ENCODE peak calls at places on chromosomes 16 and 17, in nine cellular contexts. Y is AG04450; E is endothelial cell; V is omental fat pad; U is IMR-90; H is MCF 10A; D is CD8-positive, alpha-beta T cell; X is lower leg skin; I is Panc1. O is an unnamed sample.

GRCh38 chr17:42203354-42203753 is 9.1 kb upstream of the GHDC start:
- DNase-seq in H (no peak), Y (no peak), I (no peak), D (no peak), U (no peak), V (no peak), E (no peak), X (no peak), O (no peak)

GRCh38 chr16:88684569-88685155 is 1.6 kb downstream of the SNAI3 start:
- DNase-seq in X (no peak), V (no peak), H (no peak), Y (no peak), D (no peak), I (no peak), E (no peak), U (no peak), O (no peak)

GRCh38 chr16:54361246-54361645 is 74.7 kb upstream of the IRX3 start:
- DNase-seq in V (no peak), U (no peak), Y (no peak), D (no peak), X (no peak), I (no peak), H (no peak), E (no peak), O (no peak)

GRCh38 chr16:84673203-84673535 is 24.9 kb downstream of the KLHL36 start:
- DNase-seq in V (no peak), D (no peak), Y (no peak), U (no peak), E (no peak), X (no peak), H (peak), I (no peak), O (no peak)

GRCh38 chr16:73848993-73849392 is 447.6 kb upstream of the PSMD7 start:
- DNase-seq in E (no peak), I (no peak), U (no peak), Y (no peak), V (no peak), H (no peak), X (no peak), D (no peak), O (no peak)

GRCh38 chr16:23025692-23026305 is 123.5 kb downstream of the USP31 start:
- DNase-seq in U (no peak), E (no peak), H (no peak), V (no peak), I (no peak), D (no peak), X (no peak), Y (no peak), O (no peak)

GRCh38 chr16:1073566-1074378 is 1.2 kb downstream of the SSTR5 start:
- DNase-seq in V (no peak), Y (no peak), I (no peak), U (no peak), D (no peak), E (no peak), X (no peak), H (no peak), O (no peak)

GRCh38 chr16:17470871-17471744 is at the start of gene XYLT1:
- DNase-seq in U (peak), D (no peak), V (peak), E (peak), H (peak), Y (peak), X (peak), I (no peak), O (peak)

GRCh38 chr16:57999971-58000705 is at the start of gene ZNF319:
- DNase-seq in D (no peak), E (no peak), V (no peak), I (no peak), U (no peak), X (no peak), Y (no peak), H (no peak), O (no peak)

GRCh38 chr17:2814499-2815341 is 18.5 kb downstream of the RAP1GAP2 start:
- DNase-seq in Y (no peak), E (no peak), X (peak), H (no peak), D (peak), U (no peak), V (no peak), I (no peak), O (no peak)

GRCh38 chr16:35687071-35687470 is 2227.7 kb downstream of the TP53TG3F start:
- DNase-seq in H (no peak), Y (no peak), U (no peak), I (no peak), D (no peak), V (no peak), X (no peak), E (no peak), O (no peak)

GRCh38 chr17:35214631-35215273 is 20.6 kb upstream of the SLC35G3 start:
- DNase-seq in H (no peak), X (no peak), U (no peak), E (no peak), V (no peak), I (no peak), Y (no peak), D (peak), O (no peak)

GRCh38 chr17:58308985-58309917 is 19.3 kb downstream of the TSPOAP1 start:
- DNase-seq in X (no peak), I (no peak), Y (no peak), E (no peak), H (no peak), V (no peak), D (no peak), U (no peak), O (peak)

GRCh38 chr17:58307468-58308172 is 21.0 kb downstream of the TSPOAP1 start:
- DNase-seq in X (no peak), Y (no peak), H (no peak), U (no peak), D (no peak), V (no peak), E (no peak), I (no peak), O (peak)

GRCh38 chr17:58306131-58306951 is 22.3 kb downstream of the TSPOAP1 start:
- DNase-seq in E (no peak), V (no peak), X (no peak), D (no peak), I (no peak), Y (no peak), U (no peak), H (no peak), O (no peak)

GRCh38 chr17:58309918-58310259 is 18.7 kb downstream of the TSPOAP1 start:
- DNase-seq in U (no peak), E (no peak), V (no peak), D (no peak), H (no peak), Y (no peak), I (no peak), X (no peak), O (peak)

DNA sequence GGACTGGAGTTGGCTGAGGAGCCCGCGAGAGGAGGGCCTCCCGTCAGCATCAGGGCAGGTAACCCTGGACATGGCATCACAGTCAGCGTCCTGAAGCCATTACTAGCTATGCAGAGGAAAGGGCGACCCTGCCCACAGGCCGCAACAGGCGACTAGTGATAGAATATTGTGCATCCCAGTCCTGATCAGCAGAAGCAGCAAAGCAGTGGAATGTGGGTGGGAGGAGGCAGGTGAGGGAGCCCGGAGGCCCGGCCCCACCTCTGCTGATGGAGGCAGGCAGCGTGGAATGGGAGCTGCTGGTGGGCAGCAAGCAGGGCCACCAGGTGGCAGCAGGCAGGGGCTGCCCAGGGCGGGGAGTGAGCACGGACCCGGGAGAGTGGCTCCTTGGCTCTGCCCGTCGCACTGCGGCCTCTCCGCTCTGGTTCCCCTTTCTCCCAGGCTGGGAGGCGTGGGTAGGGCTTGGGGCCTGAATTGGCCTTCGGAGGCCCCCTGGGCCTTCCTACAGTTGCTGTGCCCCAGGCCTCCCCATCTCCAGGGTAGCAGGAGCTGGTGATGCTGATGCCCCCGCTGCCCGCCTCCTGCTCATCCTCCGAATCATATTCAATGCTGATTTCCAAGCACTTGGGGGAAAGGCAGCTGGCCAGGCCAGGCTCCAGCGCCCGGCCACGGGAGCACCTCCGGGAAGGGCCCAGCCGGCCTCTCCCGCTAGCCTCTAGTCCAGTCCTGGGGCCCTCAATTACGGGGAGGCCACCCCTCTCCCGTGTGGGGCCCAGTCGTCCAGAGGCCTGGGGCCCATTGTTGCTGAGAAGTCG is 20.2 kb downstream of the TSPOAP1 start:
- DNase-seq in Y (no peak), X (peak), V (no peak), D (no peak), H (no peak), I (no peak), E (peak), U (no peak), O (no peak)
- TF ChIP-seq CTCF in Y (peak), X (no peak), V (no peak), D (no peak), H (no peak), I (peak), E (peak), U (peak), O (no peak)

DNA sequence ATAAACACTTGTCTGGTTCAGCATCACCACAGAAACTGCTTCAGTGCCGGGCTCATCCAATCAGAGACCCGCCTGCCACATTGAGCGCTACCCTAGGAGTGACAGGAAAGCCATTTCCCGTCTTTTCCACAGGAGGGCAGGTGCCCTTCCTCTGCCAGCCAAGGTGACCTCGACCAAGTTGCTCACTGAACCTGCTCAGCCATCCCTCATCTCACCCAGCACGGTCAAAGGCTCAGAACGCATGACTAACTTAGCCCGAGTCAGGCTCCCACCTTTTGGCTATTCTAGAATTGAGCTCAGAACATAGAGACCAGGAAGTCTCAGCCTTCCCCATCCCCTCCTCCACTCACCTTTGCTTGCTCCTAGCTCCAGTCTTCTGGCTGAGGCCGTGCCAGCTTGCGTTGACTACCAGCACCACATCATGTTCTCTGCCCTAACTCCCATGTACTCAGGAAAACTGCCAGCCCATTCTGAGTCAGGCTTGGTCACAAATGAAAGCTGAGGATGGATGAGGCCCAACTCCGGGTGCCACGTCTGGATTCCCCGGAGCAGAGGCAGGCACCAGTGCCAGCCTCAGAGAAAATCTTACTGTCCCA is 15.6 kb downstream of the MRPS23 start:
- DNase-seq in E (no peak), D (no peak), Y (no peak), X (no peak), U (no peak), I (no peak), H (peak), V (no peak), O (no peak)
- TF ChIP-seq CTCF in E (no peak), D (no peak), Y (peak), X (no peak), U (no peak), I (no peak), H (no peak), V (no peak), O (no peak)

DNA sequence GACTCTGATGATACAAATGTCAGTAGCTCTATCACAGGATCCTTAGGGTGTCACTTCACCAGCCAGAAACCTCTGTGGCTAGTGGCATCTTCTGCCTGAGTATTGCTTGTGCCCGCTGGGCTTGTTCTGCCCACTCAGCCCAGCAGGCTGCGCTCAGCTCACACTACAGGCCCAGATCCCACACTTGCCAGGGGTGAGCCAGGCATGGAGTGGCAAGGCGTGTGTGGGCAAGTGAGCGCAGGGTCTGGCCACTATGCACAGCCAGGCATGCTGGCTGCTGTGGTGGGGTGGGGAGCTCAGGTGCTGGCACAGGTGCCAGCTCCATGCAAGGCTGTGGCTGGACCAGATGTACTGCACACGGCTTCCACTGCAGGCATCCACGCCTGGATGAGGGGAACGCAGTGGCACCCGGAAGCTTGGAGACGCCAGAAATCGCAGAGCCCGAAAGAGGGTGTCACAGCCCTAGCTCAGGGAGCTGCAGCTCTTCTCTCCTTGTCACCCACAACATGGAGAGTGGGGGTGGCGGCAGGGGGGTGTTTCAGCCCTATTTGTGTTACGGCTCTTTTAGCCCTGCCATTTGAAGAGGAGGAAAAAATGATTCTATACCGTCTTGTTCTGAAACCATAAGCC is 10.2 kb downstream of the CFAP97D1 start:
- DNase-seq in H (peak), E (no peak), I (no peak), U (no peak), Y (no peak), D (no peak), V (no peak), X (no peak), O (no peak)
- TF ChIP-seq CTCF in H (peak), E (no peak), I (peak), U (peak), Y (peak), D (no peak), V (no peak), X (no peak), O (no peak)

GRCh38 chr17:75617675-75618074 is 15.6 kb upstream of the SMIM5 start:
- DNase-seq in Y (no peak), V (no peak), I (no peak), U (no peak), H (no peak), D (no peak), X (no peak), E (no peak), O (no peak)

GRCh38 chr17:75622071-75622470 is 11.2 kb upstream of the SMIM5 start:
- DNase-seq in Y (no peak), V (no peak), U (peak), I (no peak), D (no peak), X (no peak), E (no peak), H (no peak), O (no peak)

GRCh38 chr17:75617218-75617617 is 16.0 kb upstream of the SMIM5 start:
- DNase-seq in H (no peak), V (no peak), U (no peak), I (no peak), D (no peak), Y (no peak), X (no peak), E (no peak), O (no peak)

GRCh38 chr17:75622771-75623273 is 10.4 kb upstream of the SMIM5 start:
- DNase-seq in E (no peak), H (no peak), V (no peak), Y (no peak), D (no peak), I (no peak), U (no peak), X (no peak), O (no peak)

DNA sequence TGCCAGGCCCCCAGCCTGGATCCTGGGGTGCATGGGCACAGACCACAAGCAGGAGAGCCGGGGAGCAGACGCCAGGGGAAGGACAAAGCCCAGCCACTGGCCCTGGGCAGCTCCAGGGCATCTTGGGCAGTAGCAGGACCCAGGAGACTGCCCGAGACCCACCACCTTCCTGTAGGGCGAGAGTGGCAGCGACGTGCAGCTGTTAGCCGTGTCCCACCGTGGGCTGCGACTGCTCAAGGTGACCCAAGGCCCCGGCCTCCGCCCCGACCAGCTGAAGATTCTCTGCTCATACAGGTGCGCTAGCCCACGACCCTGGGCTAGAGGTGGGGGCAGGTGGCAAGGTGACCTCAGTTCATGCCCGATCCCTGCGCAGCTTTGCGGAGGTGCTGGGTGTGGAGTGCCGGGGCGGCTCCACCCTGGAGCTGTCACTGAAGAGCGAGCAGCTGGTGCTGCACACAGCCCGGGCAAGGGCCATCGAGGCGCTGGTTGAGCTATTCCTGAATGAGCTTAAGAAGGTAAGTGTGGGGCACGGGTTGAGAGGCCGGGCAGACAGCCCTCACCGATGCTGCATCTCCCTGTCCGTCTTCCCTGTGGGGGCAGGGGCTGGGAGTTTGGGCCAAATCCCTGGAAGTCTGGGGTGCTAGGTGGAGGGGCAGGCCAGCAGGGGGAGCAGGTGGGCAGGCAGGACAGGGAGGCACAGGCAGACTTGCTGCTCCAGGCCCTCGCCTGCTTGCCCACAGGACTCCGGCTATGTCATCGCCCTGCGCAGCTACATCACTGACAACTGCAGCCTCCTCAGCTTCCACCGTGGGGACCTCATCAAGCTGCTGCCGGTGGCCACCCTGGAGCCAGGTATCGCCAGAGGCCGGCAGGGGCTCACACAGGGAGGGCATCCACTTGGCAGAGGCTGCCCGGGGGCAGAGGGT is 13.5 kb upstream of the SMIM5 start:
- DNase-seq in E (peak), X (no peak), V (no peak), H (peak), I (no peak), D (no peak), U (peak), Y (peak), O (no peak)
- TF ChIP-seq CTCF in E (peak), X (no peak), V (no peak), H (peak), I (peak), D (no peak), U (peak), Y (peak), O (peak)